ENCODE peak calls at places on chromosomes 13 and 19, in five cellular contexts. One of them, this sample, is unnamed.

GRCh38 chr13:98214008-98214643 is 37.1 kb upstream of the RNF113B start:
- DNase-seq in tibial nerve: no peak
- DNase-seq in cardiac muscle cell: peak; percentile 56
- DNase-seq in K562: no peak
- DNase-seq in tibial artery: no peak
- DNase-seq in this sample: no peak

GRCh38 chr13:83452292-83452950 is 429.9 kb downstream of the SLITRK1 start:
- DNase-seq in tibial nerve: no peak
- DNase-seq in cardiac muscle cell: no peak
- DNase-seq in K562: no peak
- DNase-seq in tibial artery: no peak
- DNase-seq in this sample: no peak

GRCh38 chr13:29435125-29435911 is 160.2 kb downstream of the SLC7A1 start:
- DNase-seq in tibial nerve: peak; percentile 8
- DNase-seq in cardiac muscle cell: peak; percentile 92
- DNase-seq in K562: no peak
- DNase-seq in tibial artery: no peak
- DNase-seq in this sample: no peak

GRCh38 chr13:20353973-20354372 is 121.9 kb upstream of the GJB6 start:
- DNase-seq in tibial nerve: no peak
- DNase-seq in cardiac muscle cell: peak; percentile 64
- DNase-seq in K562: no peak
- DNase-seq in tibial artery: no peak
- DNase-seq in this sample: no peak

GRCh38 chr13:96020941-96021340 is 32.3 kb downstream of the UGGT2 start:
- DNase-seq in tibial nerve: no peak
- DNase-seq in cardiac muscle cell: no peak
- DNase-seq in K562: no peak
- DNase-seq in tibial artery: no peak
- DNase-seq in this sample: no peak

GRCh38 chr13:39144941-39145533 is 106.8 kb downstream of the NHLRC3 start:
- DNase-seq in tibial nerve: peak; percentile 81
- DNase-seq in cardiac muscle cell: peak; percentile 86
- DNase-seq in K562: peak; percentile 41
- DNase-seq in tibial artery: peak; percentile 60
- DNase-seq in this sample: no peak

GRCh38 chr19:22606212-22606553 is 27.9 kb upstream of the ZNF492 start:
- DNase-seq in tibial nerve: no peak
- DNase-seq in cardiac muscle cell: no peak
- DNase-seq in K562: no peak
- DNase-seq in tibial artery: no peak
- DNase-seq in this sample: no peak

GRCh38 chr13:48902421-48902820 is 73.3 kb upstream of the FNDC3A start:
- DNase-seq in tibial nerve: no peak
- DNase-seq in cardiac muscle cell: peak; percentile 36
- DNase-seq in K562: no peak
- DNase-seq in tibial artery: no peak
- DNase-seq in this sample: no peak

GRCh38 chr19:38015216-38015615 is 108.2 kb downstream of the SIPA1L3 start:
- DNase-seq in tibial nerve: no peak
- DNase-seq in cardiac muscle cell: no peak
- DNase-seq in K562: no peak
- DNase-seq in tibial artery: no peak
- DNase-seq in this sample: no peak

GRCh38 chr13:41706189-41706588 is 248.8 kb downstream of the RGCC start:
- DNase-seq in tibial nerve: no peak
- DNase-seq in cardiac muscle cell: peak; percentile 9
- DNase-seq in K562: no peak
- DNase-seq in tibial artery: no peak
- DNase-seq in this sample: no peak

GRCh38 chr19:39582891-39583625 is 19.3 kb upstream of the LGALS13 start:
- DNase-seq in tibial nerve: no peak
- DNase-seq in cardiac muscle cell: no peak
- DNase-seq in K562: no peak
- DNase-seq in tibial artery: no peak
- DNase-seq in this sample: no peak

GRCh38 chr13:43072394-43072793 is 49.0 kb downstream of the DNAJC15 start:
- DNase-seq in tibial nerve: peak; percentile 63
- DNase-seq in cardiac muscle cell: peak; percentile 58
- DNase-seq in K562: no peak
- DNase-seq in tibial artery: peak; percentile 67
- DNase-seq in this sample: no peak

GRCh38 chr13:104750377-104750776 is 1684.2 kb upstream of the SLC10A2 start:
- DNase-seq in tibial nerve: no peak
- DNase-seq in cardiac muscle cell: no peak
- DNase-seq in K562: no peak
- DNase-seq in tibial artery: no peak
- DNase-seq in this sample: no peak

GRCh38 chr13:108003626-108004025 is 211.7 kb downstream of the LIG4 start:
- DNase-seq in tibial nerve: no peak
- DNase-seq in cardiac muscle cell: no peak
- DNase-seq in K562: no peak
- DNase-seq in tibial artery: no peak
- DNase-seq in this sample: no peak

GRCh38 chr13:99955747-99956472 is 15.7 kb downstream of the ZIC5 start:
- DNase-seq in tibial nerve: no peak
- DNase-seq in cardiac muscle cell: peak; percentile 57
- DNase-seq in K562: no peak
- DNase-seq in tibial artery: no peak
- DNase-seq in this sample: no peak

GRCh38 chr19:3605770-3606169 is 905 bp downstream of the TBXA2R start:
- DNase-seq in tibial nerve: no peak
- DNase-seq in cardiac muscle cell: no peak
- DNase-seq in K562: no peak
- DNase-seq in tibial artery: no peak
- DNase-seq in this sample: no peak

GRCh38 chr19:16001481-16002312 is 52.9 kb downstream of the OR10H4 start:
- DNase-seq in tibial nerve: peak; percentile 16
- DNase-seq in cardiac muscle cell: peak; percentile 82
- DNase-seq in K562: no peak
- DNase-seq in tibial artery: no peak
- DNase-seq in this sample: no peak

GRCh38 chr13:50617134-50617721 is 226.3 kb downstream of the DLEU7 start:
- DNase-seq in tibial nerve: no peak
- DNase-seq in cardiac muscle cell: peak; percentile 80
- DNase-seq in K562: no peak
- DNase-seq in tibial artery: no peak
- DNase-seq in this sample: no peak

GRCh38 chr19:36236304-36236945 is 21.5 kb downstream of the ZNF146 start:
- DNase-seq in tibial nerve: no peak
- DNase-seq in cardiac muscle cell: no peak
- DNase-seq in K562: no peak
- DNase-seq in tibial artery: no peak
- DNase-seq in this sample: no peak

GRCh38 chr13:31670831-31671617 is 68.3 kb upstream of the RXFP2 start:
- DNase-seq in tibial nerve: no peak
- DNase-seq in cardiac muscle cell: peak; percentile 32
- DNase-seq in K562: no peak
- DNase-seq in tibial artery: no peak
- DNase-seq in this sample: no peak

GRCh38 chr13:78192721-78193120 is 274.1 kb upstream of the EDNRB start:
- DNase-seq in tibial nerve: no peak
- DNase-seq in cardiac muscle cell: no peak
- DNase-seq in K562: no peak
- DNase-seq in tibial artery: no peak
- DNase-seq in this sample: no peak

GRCh38 chr19:49557641-49558325 is 22.6 kb downstream of the NOSIP start:
- DNase-seq in tibial nerve: no peak
- DNase-seq in cardiac muscle cell: no peak
- DNase-seq in K562: no peak
- DNase-seq in tibial artery: no peak
- DNase-seq in this sample: no peak
- H3K4me1 ChIP-seq in tibial nerve: no peaks in the 10 kb centered on the region
- H3K4me1 ChIP-seq in cardiac muscle cell: peaks cover 9% of the 10 kb centered on the region
- H3K4me1 ChIP-seq in K562: peaks cover 39% of the 10 kb centered on the region
- H3K4me1 ChIP-seq in tibial artery: no peaks in the 10 kb centered on the region
- H3K4me1 ChIP-seq in this sample: peaks cover 65% of the 10 kb centered on the region

GRCh38 chr19:19777692-19778091 is 43.9 kb downstream of the ZNF506 start:
- DNase-seq in tibial nerve: no peak
- DNase-seq in cardiac muscle cell: no peak
- DNase-seq in K562: no peak
- DNase-seq in tibial artery: no peak
- DNase-seq in this sample: no peak

GRCh38 chr19:19774354-19775033 is 41.6 kb upstream of the ZNF14 start:
- DNase-seq in tibial nerve: no peak
- DNase-seq in cardiac muscle cell: no peak
- DNase-seq in K562: no peak
- DNase-seq in tibial artery: no peak
- DNase-seq in this sample: no peak

GRCh38 chr19:19775891-19776205 is 42.9 kb upstream of the ZNF14 start:
- DNase-seq in tibial nerve: no peak
- DNase-seq in cardiac muscle cell: no peak
- DNase-seq in K562: no peak
- DNase-seq in tibial artery: no peak
- DNase-seq in this sample: no peak

GRCh38 chr19:19778666-19779065 is 42.9 kb downstream of the ZNF506 start:
- DNase-seq in tibial nerve: no peak
- DNase-seq in cardiac muscle cell: peak; percentile 6
- DNase-seq in K562: no peak
- DNase-seq in tibial artery: no peak
- DNase-seq in this sample: no peak

GRCh38 chr19:19776206-19777008 is 43.5 kb upstream of the ZNF14 start:
- DNase-seq in tibial nerve: peak; percentile 93
- DNase-seq in cardiac muscle cell: peak; percentile 100
- DNase-seq in K562: peak; percentile 93
- DNase-seq in tibial artery: peak; percentile 99
- DNase-seq in this sample: peak; percentile 90
- TF ChIP-seq CTCF in tibial nerve: no peak
- TF ChIP-seq CTCF in cardiac muscle cell: no peak
- TF ChIP-seq CTCF in K562: peak; percentile 1
- TF ChIP-seq CTCF in tibial artery: no peak
- TF ChIP-seq CTCF in this sample: no peak

GRCh38 chr13:110329798-110330461 is 22.8 kb downstream of the COL4A2 start:
- DNase-seq in tibial nerve: no peak
- DNase-seq in cardiac muscle cell: peak; percentile 49
- DNase-seq in K562: no peak
- DNase-seq in tibial artery: no peak
- DNase-seq in this sample: no peak

GRCh38 chr13:110328509-110328908 is 21.4 kb downstream of the COL4A2 start:
- DNase-seq in tibial nerve: no peak
- DNase-seq in cardiac muscle cell: no peak
- DNase-seq in K562: no peak
- DNase-seq in tibial artery: no peak
- DNase-seq in this sample: no peak

GRCh38 chr13:110326263-110326904 is 19.3 kb downstream of the COL4A2 start:
- DNase-seq in tibial nerve: no peak
- DNase-seq in cardiac muscle cell: no peak
- DNase-seq in K562: no peak
- DNase-seq in tibial artery: no peak
- DNase-seq in this sample: no peak

GRCh38 chr13:110329258-110329657 is 22.2 kb downstream of the COL4A2 start:
- DNase-seq in tibial nerve: no peak
- DNase-seq in cardiac muscle cell: no peak
- DNase-seq in K562: no peak
- DNase-seq in tibial artery: no peak
- DNase-seq in this sample: no peak

DNA sequence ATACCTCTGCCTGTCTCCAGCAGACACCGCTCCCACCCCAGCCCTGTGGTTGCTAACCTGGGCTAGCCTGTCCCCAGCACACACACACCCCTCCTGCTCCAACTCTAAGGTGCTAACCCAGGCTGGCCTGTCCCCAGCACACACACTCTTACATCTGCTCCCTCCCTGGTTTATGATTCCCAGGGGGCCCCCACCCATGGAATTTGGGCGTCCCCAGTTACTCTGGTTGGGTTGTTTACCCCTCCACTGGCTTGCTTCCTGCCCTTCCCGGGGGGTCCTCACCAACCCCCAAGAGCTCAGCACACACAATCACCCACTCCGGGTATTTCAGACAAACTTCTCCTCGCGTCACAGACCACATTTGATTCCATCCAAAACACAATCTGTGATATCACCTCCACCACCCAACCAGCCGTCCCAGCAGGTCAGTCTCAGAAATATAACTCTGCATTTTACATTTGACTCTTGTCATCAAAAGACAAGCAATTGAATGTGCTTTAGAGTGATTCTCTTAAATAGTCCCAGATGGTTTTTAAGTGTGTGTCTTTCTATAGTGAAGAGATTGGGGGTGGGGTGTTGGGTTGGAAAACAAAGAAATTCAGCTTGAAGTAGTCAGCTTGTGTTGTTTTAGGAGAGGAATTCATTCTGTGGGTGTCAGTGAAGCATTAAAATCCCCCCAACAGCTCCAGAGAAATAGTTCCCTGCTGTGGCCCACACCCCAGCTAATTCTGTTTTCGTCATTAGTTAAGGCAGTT is 20.1 kb downstream of the COL4A2 start:
- DNase-seq in tibial nerve: no peak
- DNase-seq in cardiac muscle cell: no peak
- DNase-seq in K562: no peak
- DNase-seq in tibial artery: no peak
- DNase-seq in this sample: no peak
- H3K27ac ChIP-seq in tibial nerve: peak overlapping the region; percentile 79
- H3K27ac ChIP-seq in cardiac muscle cell: peak overlapping the region; percentile 49
- H3K27ac ChIP-seq in K562: no peak overlapping the region
- H3K27ac ChIP-seq in tibial artery: peak overlapping the region; percentile 93
- H3K27ac ChIP-seq in this sample: peak overlapping the region; percentile 86

GRCh38 chr19:10292789-10293636 is 3.3 kb downstream of the ICAM5 start:
- DNase-seq in tibial nerve: no peak
- DNase-seq in cardiac muscle cell: no peak
- DNase-seq in K562: no peak
- DNase-seq in tibial artery: no peak
- DNase-seq in this sample: no peak

GRCh38 chr19:10290876-10291553 is 1.3 kb downstream of the ICAM5 start:
- DNase-seq in tibial nerve: no peak
- DNase-seq in cardiac muscle cell: peak; percentile 54
- DNase-seq in K562: peak; percentile 89
- DNase-seq in tibial artery: no peak
- DNase-seq in this sample: no peak

GRCh38 chr19:10292206-10292788 is 2.5 kb downstream of the ICAM5 start:
- DNase-seq in tibial nerve: peak; percentile 61
- DNase-seq in cardiac muscle cell: peak; percentile 85
- DNase-seq in K562: peak; percentile 97
- DNase-seq in tibial artery: peak; percentile 71
- DNase-seq in this sample: no peak

GRCh38 chr19:10290439-10290875 is 705 bp downstream of the ICAM5 start:
- DNase-seq in tibial nerve: no peak
- DNase-seq in cardiac muscle cell: no peak
- DNase-seq in K562: no peak
- DNase-seq in tibial artery: no peak
- DNase-seq in this sample: no peak

DNA sequence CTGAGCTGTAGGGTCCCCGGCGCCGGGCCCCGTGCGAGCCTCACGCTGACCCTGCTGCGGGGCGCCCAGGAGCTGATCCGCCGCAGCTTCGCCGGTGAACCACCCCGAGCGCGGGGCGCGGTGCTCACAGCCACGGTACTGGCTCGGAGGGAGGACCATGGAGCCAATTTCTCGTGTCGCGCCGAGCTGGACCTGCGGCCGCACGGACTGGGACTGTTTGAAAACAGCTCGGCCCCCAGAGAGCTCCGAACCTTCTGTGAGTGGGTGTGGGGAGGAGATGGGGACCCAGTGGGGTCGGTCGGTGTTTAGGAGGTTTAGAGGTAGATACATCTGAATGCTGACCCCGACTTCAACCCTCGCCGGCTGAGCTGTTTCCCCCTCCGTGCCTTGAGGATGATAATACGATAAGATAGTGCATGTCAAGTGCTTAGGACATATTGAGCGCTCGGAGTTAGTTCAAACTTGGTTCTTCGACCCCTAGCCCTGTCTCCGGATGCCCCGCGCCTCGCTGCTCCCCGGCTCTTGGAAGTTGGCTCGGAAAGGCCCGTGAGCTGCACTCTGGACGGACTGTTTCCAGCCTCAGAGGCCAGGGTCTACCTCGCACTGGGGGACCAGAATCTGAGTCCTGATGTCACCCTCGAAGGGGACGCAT is 1.9 kb downstream of the ICAM5 start:
- DNase-seq in tibial nerve: no peak
- DNase-seq in cardiac muscle cell: no peak
- DNase-seq in K562: no peak
- DNase-seq in tibial artery: no peak
- DNase-seq in this sample: no peak
- H3K4me1 ChIP-seq in tibial nerve: no peaks in the 10 kb centered on the region
- H3K4me1 ChIP-seq in cardiac muscle cell: no peaks in the 10 kb centered on the region
- H3K4me1 ChIP-seq in K562: peaks cover 90% of the 10 kb centered on the region
- H3K4me1 ChIP-seq in tibial artery: peaks cover 72% of the 10 kb centered on the region
- H3K4me1 ChIP-seq in this sample: peaks cover 100% of the 10 kb centered on the region